ENCODE peak calls at places on chromosome 3, in seven cellular contexts. L, G, T, E, U, M and H are unnamed samples.

GRCh38 chr3:171874251-171874679 is 31.1 kb downstream of the TMEM212 start:
- DNase-seq in L (peak), G (no peak), T (no peak), E (no peak), U (no peak), M (peak), H (peak)

GRCh38 chr3:153783804-153784203 is 337.4 kb upstream of the ARHGEF26 start:
- DNase-seq in L (no peak), G (no peak), T (no peak), E (no peak), U (no peak), M (no peak), H (peak)

GRCh38 chr3:146972726-146973125 is 367.6 kb upstream of the PLSCR5 start:
- DNase-seq in L (no peak), G (no peak), T (no peak), E (no peak), U (no peak), M (no peak), H (peak)

GRCh38 chr3:35633332-35634124 is 5.8 kb upstream of the ARPP21 start:
- DNase-seq in L (no peak), G (no peak), T (no peak), E (no peak), U (no peak), M (no peak), H (no peak)

GRCh38 chr3:129399895-129400357 is 28.5 kb downstream of the EFCAB12 start:
- DNase-seq in L (peak), G (no peak), T (no peak), E (no peak), U (no peak), M (no peak), H (no peak)

GRCh38 chr3:155037508-155038202 is 42.5 kb upstream of the MME start:
- DNase-seq in L (no peak), G (no peak), T (no peak), E (no peak), U (peak), M (no peak), H (no peak)

GRCh38 chr3:188071636-188072035 is 82.3 kb upstream of the LPP start:
- DNase-seq in L (no peak), G (no peak), T (no peak), E (no peak), U (no peak), M (no peak), H (no peak)

GRCh38 chr3:175346573-175347356 is 487.6 kb downstream of the NAALADL2 start:
- DNase-seq in L (no peak), G (peak), T (no peak), E (no peak), U (no peak), M (peak), H (peak)

GRCh38 chr3:155778441-155778840 is 27.6 kb downstream of the C3orf33 start:
- DNase-seq in L (no peak), G (no peak), T (no peak), E (no peak), U (no peak), M (no peak), H (peak)

GRCh38 chr3:112734171-112734570 is 93.2 kb upstream of the CCDC80 start:
- DNase-seq in L (no peak), G (no peak), T (no peak), E (no peak), U (no peak), M (no peak), H (peak)

GRCh38 chr3:117499189-117499870 is 789.8 kb downstream of the TUSC7 start:
- DNase-seq in L (no peak), G (no peak), T (no peak), E (no peak), U (no peak), M (no peak), H (no peak)

GRCh38 chr3:61535826-61536225 is 25.5 kb upstream of the PTPRG start:
- DNase-seq in L (no peak), G (no peak), T (no peak), E (no peak), U (no peak), M (no peak), H (no peak)

GRCh38 chr3:99700637-99701268 is 62.4 kb downstream of the COL8A1 start:
- DNase-seq in L (no peak), G (no peak), T (no peak), E (no peak), U (no peak), M (no peak), H (peak)

GRCh38 chr3:159751754-159752153 is 236.9 kb upstream of the IL12A start:
- DNase-seq in L (no peak), G (no peak), T (no peak), E (no peak), U (no peak), M (no peak), H (no peak)

GRCh38 chr3:150216041-150216811 is 191.9 kb upstream of the TSC22D2 start:
- DNase-seq in L (no peak), G (no peak), T (no peak), E (no peak), U (no peak), M (no peak), H (peak)

GRCh38 chr3:31635586-31635985 is 102.9 kb downstream of the STT3B start:
- DNase-seq in L (no peak), G (no peak), T (no peak), E (no peak), U (no peak), M (no peak), H (no peak)

GRCh38 chr3:112499328-112499727 is at the start of gene BTLA:
- DNase-seq in L (no peak), G (no peak), T (no peak), E (peak), U (no peak), M (no peak), H (no peak)

GRCh38 chr3:132347095-132347494 is 29.9 kb downstream of the ACP3 start:
- DNase-seq in L (peak), G (no peak), T (no peak), E (no peak), U (no peak), M (peak), H (peak)

GRCh38 chr3:170907519-170908234 is 760 bp downstream of the EIF5A2 start:
- DNase-seq in L (no peak), G (no peak), T (no peak), E (no peak), U (no peak), M (no peak), H (peak)

GRCh38 chr3:52085883-52086282 is 29.5 kb upstream of the DUSP7 start:
- DNase-seq in L (no peak), G (no peak), T (peak), E (no peak), U (no peak), M (no peak), H (no peak)

GRCh38 chr3:165854696-165855095 is 17.5 kb upstream of the BCHE start:
- DNase-seq in L (peak), G (no peak), T (no peak), E (no peak), U (peak), M (no peak), H (peak)

GRCh38 chr3:113157408-113157980 is 53.9 kb upstream of the BOC start:
- DNase-seq in L (no peak), G (peak), T (no peak), E (no peak), U (no peak), M (peak), H (no peak)

GRCh38 chr3:29759443-29760033 is 478.7 kb downstream of the RBMS3 start:
- DNase-seq in L (no peak), G (no peak), T (no peak), E (no peak), U (no peak), M (no peak), H (peak)

GRCh38 chr3:14537590-14538450 is 2.3 kb downstream of the GRIP2 start:
- DNase-seq in L (peak), G (no peak), T (no peak), E (peak), U (peak), M (no peak), H (no peak)

GRCh38 chr3:125140011-125140813 is 72.3 kb downstream of the SLC12A8 start:
- DNase-seq in L (no peak), G (no peak), T (no peak), E (no peak), U (no peak), M (peak), H (no peak)

GRCh38 chr3:148791296-148791695 is 36.3 kb upstream of the CPB1 start:
- DNase-seq in L (no peak), G (no peak), T (no peak), E (no peak), U (no peak), M (no peak), H (no peak)

GRCh38 chr3:127100459-127101410 is 92.2 kb upstream of the PRR23E start:
- DNase-seq in L (no peak), G (no peak), T (no peak), E (no peak), U (no peak), M (no peak), H (no peak)

GRCh38 chr3:127102587-127102986 is 90.3 kb upstream of the PRR23E start:
- DNase-seq in L (no peak), G (no peak), T (no peak), E (no peak), U (no peak), M (no peak), H (no peak)

GRCh38 chr3:127104586-127104985 is 88.3 kb upstream of the PRR23E start:
- DNase-seq in L (no peak), G (no peak), T (no peak), E (no peak), U (no peak), M (no peak), H (no peak)

GRCh38 chr3:127101411-127102067 is 91.4 kb upstream of the PRR23E start:
- DNase-seq in L (no peak), G (no peak), T (no peak), E (no peak), U (no peak), M (no peak), H (no peak)

GRCh38 chr3:127103116-127103515 is 89.8 kb upstream of the PRR23E start:
- DNase-seq in L (no peak), G (no peak), T (no peak), E (no peak), U (no peak), M (no peak), H (no peak)
- H3K4me3 ChIP-seq in L (no peak), G (no peak), T (no peak), E (no peak), U (no peak), M (no peak), H (no peak)

GRCh38 chr3:45032113-45032512 is 6.0 kb downstream of the CLEC3B start:
- DNase-seq in L (no peak), G (no peak), T (no peak), E (no peak), U (no peak), M (no peak), H (no peak)

GRCh38 chr3:45033799-45034198 is 7.7 kb downstream of the CLEC3B start:
- DNase-seq in L (no peak), G (no peak), T (no peak), E (no peak), U (no peak), M (no peak), H (no peak)

GRCh38 chr3:45035441-45036301 is 9.6 kb downstream of the CLEC3B start:
- DNase-seq in L (no peak), G (peak), T (no peak), E (no peak), U (no peak), M (no peak), H (peak)

GRCh38 chr3:45031531-45031930 is 5.4 kb downstream of the CLEC3B start:
- DNase-seq in L (no peak), G (no peak), T (no peak), E (no peak), U (no peak), M (no peak), H (no peak)

GRCh38 chr3:45034612-45035252 is 8.6 kb downstream of the CLEC3B start:
- DNase-seq in L (no peak), G (no peak), T (no peak), E (no peak), U (no peak), M (no peak), H (no peak)
- H3K4me3 ChIP-seq in L (no peak), G (no peak), T (no peak), E (no peak), U (no peak), M (no peak), H (no peak)

GRCh38 chr3:115626006-115626409 is 2.7 kb downstream of the GAP43 start:
- DNase-seq in L (no peak), G (no peak), T (no peak), E (no peak), U (no peak), M (no peak), H (no peak)

GRCh38 chr3:115623414-115623868 is at the start of gene GAP43:
- DNase-seq in L (peak), G (peak), T (no peak), E (no peak), U (no peak), M (peak), H (peak)

GRCh38 chr3:115626711-115627110 is 3.4 kb downstream of the GAP43 start:
- DNase-seq in L (no peak), G (no peak), T (no peak), E (no peak), U (no peak), M (no peak), H (no peak)

GRCh38 chr3:115624898-115625297 is 1.6 kb downstream of the GAP43 start:
- DNase-seq in L (no peak), G (no peak), T (no peak), E (no peak), U (no peak), M (no peak), H (no peak)

GRCh38 chr3:115624029-115624645 is 827 bp downstream of the GAP43 start:
- DNase-seq in L (no peak), G (no peak), T (no peak), E (no peak), U (no peak), M (no peak), H (no peak)
- H3K4me3 ChIP-seq in L (peak), G (no peak), T (no peak), E (no peak), U (no peak), M (no peak), H (no peak)

GRCh38 chr3:54243960-54244359 is 121.6 kb downstream of the CACNA2D3 start:
- DNase-seq in L (no peak), G (no peak), T (no peak), E (no peak), U (no peak), M (no peak), H (no peak)
- H3K4me3 ChIP-seq in L (peak), G (no peak), T (no peak), E (no peak), U (no peak), M (no peak), H (no peak)

GRCh38 chr3:123067689-123068226 is 933 bp downstream of the PDIA5 start:
- DNase-seq in L (peak), G (no peak), T (no peak), E (no peak), U (no peak), M (no peak), H (no peak)

GRCh38 chr3:123066896-123067688 is at the start of gene PDIA5:
- DNase-seq in L (peak), G (peak), T (no peak), E (peak), U (peak), M (peak), H (peak)

GRCh38 chr3:123070471-123070870 is 3.6 kb downstream of the PDIA5 start:
- DNase-seq in L (no peak), G (no peak), T (no peak), E (no peak), U (no peak), M (no peak), H (no peak)

GRCh38 chr3:123068227-123069020 is 1.6 kb downstream of the PDIA5 start:
- DNase-seq in L (peak), G (no peak), T (no peak), E (no peak), U (no peak), M (no peak), H (no peak)

DNA sequence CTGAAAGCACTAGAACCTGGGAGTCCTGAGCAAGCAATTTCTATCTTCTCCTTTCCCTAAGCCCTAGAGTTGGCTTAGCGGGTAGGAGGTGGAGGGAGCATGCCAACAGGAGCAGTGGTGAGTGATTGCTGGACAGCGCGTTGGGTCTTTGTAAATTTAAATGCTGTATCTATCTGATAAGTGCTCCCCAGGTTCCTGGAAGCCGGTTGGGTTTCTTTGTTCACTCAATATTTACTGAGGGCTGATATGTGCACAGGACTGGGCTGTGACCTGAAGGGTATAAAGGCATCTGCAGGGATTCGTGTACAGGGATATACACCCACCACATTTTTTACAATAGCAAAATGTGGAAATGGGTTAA is 2.2 kb downstream of the PDIA5 start:
- DNase-seq in L (no peak), G (no peak), T (no peak), E (no peak), U (peak), M (no peak), H (no peak)
- H3K4me3 ChIP-seq in L (peak), G (no peak), T (no peak), E (no peak), U (peak), M (no peak), H (no peak)

GRCh38 chr3:104291878-104292277 is 1074.8 kb upstream of the ALCAM start:
- DNase-seq in L (no peak), G (no peak), T (no peak), E (no peak), U (no peak), M (no peak), H (peak)
- H3K4me3 ChIP-seq in L (peak), G (no peak), T (peak), E (no peak), U (no peak), M (no peak), H (no peak)

GRCh38 chr3:54653456-54654195 is 274.2 kb downstream of the LRTM1 start:
- DNase-seq in L (no peak), G (no peak), T (no peak), E (no peak), U (no peak), M (no peak), H (no peak)
- H3K4me3 ChIP-seq in L (no peak), G (no peak), T (no peak), E (no peak), U (no peak), M (no peak), H (no peak)